ENCODE peak calls at places on chromosomes 3 and 15, in ten cellular contexts. C is Caco-2, J is AG09319, M is AML-193, Y is lung, A is PC-3, Q is AG08396, B is WTC11, R is fibroblast of the aortic adventitia, Z is hepatocyte. D is an unnamed sample.

GRCh38 chr15:29089731-29090616 is 179.6 kb downstream of the NSMCE3 start:
- DNase-seq in M (no peak), Q (no peak), A (no peak), Y (no peak), Z (no peak), B (no peak), R (peak; percentile 3), J (no peak), C (no peak), D (no peak)

GRCh38 chr3:124246949-124247348 is 255.0 kb upstream of the ROPN1 start:
- DNase-seq in A (peak; percentile 62), J (no peak), Q (no peak), R (no peak), Z (peak; percentile 27), B (peak; percentile 21), C (peak; percentile 30), M (peak; percentile 14), Y (no peak), D (no peak)

GRCh38 chr3:112647122-112647521 is 6.2 kb upstream of the CCDC80 start:
- DNase-seq in J (no peak), B (no peak), Q (peak; percentile 66), M (no peak), C (peak; percentile 77), Y (no peak), R (peak; percentile 91), Z (peak; percentile 28), A (peak; percentile 91), D (no peak)

GRCh38 chr15:52318729-52319500 is 23.3 kb upstream of the MYO5C start:
- DNase-seq in B (no peak), R (no peak), Q (no peak), Z (no peak), A (no peak), M (no peak), C (no peak), J (no peak), Y (peak; percentile 63), D (no peak)

GRCh38 chr15:96414875-96415274 is 84.4 kb downstream of the NR2F2 start:
- DNase-seq in C (no peak), R (no peak), Y (no peak), Z (no peak), M (no peak), Q (no peak), B (no peak), A (no peak), J (no peak), D (no peak)

GRCh38 chr15:88043396-88043795 is 213.1 kb downstream of the NTRK3 start:
- DNase-seq in J (no peak), R (peak; percentile 45), B (no peak), Y (no peak), M (no peak), A (no peak), C (no peak), Q (no peak), Z (no peak), D (no peak)

GRCh38 chr3:76138921-76139320 is 353.6 kb upstream of the ZNF717 start:
- DNase-seq in M (no peak), R (no peak), Y (no peak), Q (no peak), J (no peak), Z (no peak), B (no peak), A (no peak), C (no peak), D (no peak)

GRCh38 chr3:56321383-56321782 is 146.9 kb downstream of the ERC2 start:
- DNase-seq in Q (no peak), C (no peak), J (no peak), B (no peak), R (no peak), Z (no peak), M (no peak), A (no peak), Y (no peak), D (no peak)

GRCh38 chr3:72123908-72124441 is 339.0 kb upstream of the PROK2 start:
- DNase-seq in A (peak; percentile 88), C (no peak), Q (peak; percentile 18), Y (peak; percentile 34), J (peak; percentile 20), R (peak; percentile 99), M (no peak), B (no peak), Z (peak; percentile 66), D (peak; percentile 86)

D was measured in ureter.